ENCODE peak calls at places on chromosomes 12 and 14, in four cellular contexts. D, N, Y and H are unnamed samples.

GRCh38 chr12:30913323-30913722 is 13.2 kb upstream of the TSPAN11 start:
- DNase-seq in D (no peak), N (no peak), Y (peak; percentile 12), H (no peak)

GRCh38 chr12:28937196-28937595 is 211.9 kb upstream of the FAR2 start:
- DNase-seq in D (no peak), N (no peak), Y (no peak), H (no peak)

GRCh38 chr12:131864469-131864868 is 30.0 kb upstream of the ULK1 start:
- DNase-seq in D (no peak), N (no peak), Y (no peak), H (no peak)

GRCh38 chr14:89304972-89305703 is 111.9 kb downstream of the FOXN3 start:
- DNase-seq in D (no peak), N (peak; percentile 73), Y (peak; percentile 65), H (no peak)

GRCh38 chr12:116309343-116309742 is 31.9 kb upstream of the MED13L start:
- DNase-seq in D (no peak), N (no peak), Y (no peak), H (no peak)

GRCh38 chr12:94308612-94309011 is 151.1 kb downstream of the CEP83 start:
- DNase-seq in D (no peak), N (no peak), Y (no peak), H (no peak)

GRCh38 chr14:69092840-69093422 is 60.0 kb downstream of the DCAF5 start:
- DNase-seq in D (no peak), N (no peak), Y (no peak), H (no peak)

GRCh38 chr12:109739747-109740693 is 26.4 kb downstream of the FAM222A start:
- DNase-seq in D (no peak), N (peak; percentile 29), Y (no peak), H (peak; percentile 74)

GRCh38 chr12:69204191-69204590 is 35.2 kb upstream of the CPSF6 start:
- DNase-seq in D (no peak), N (no peak), Y (no peak), H (no peak)

GRCh38 chr14:104137297-104138097 is 890 bp upstream of the KIF26A start:
- DNase-seq in D (peak; percentile 84), N (no peak), Y (no peak), H (peak; percentile 91)

GRCh38 chr12:57461326-57461903 is 1.8 kb downstream of the GLI1 start:
- DNase-seq in D (peak; percentile 65), N (peak; percentile 91), Y (no peak), H (peak; percentile 88)

GRCh38 chr14:54000341-54000811 is 43.8 kb upstream of the BMP4 start:
- DNase-seq in D (no peak), N (no peak), Y (no peak), H (no peak)

GRCh38 chr12:68264864-68265256 is 11.5 kb upstream of the IL22 start:
- DNase-seq in D (no peak), N (no peak), Y (no peak), H (no peak)

GRCh38 chr14:105301103-105301914 is 508 bp upstream of the BRF1 start:
- DNase-seq in D (peak; percentile 96), N (peak; percentile 99), Y (peak; percentile 78), H (peak; percentile 100)

GRCh38 chr12:80016684-80017083 is 81.8 kb upstream of the PPP1R12A start:
- DNase-seq in D (no peak), N (no peak), Y (no peak), H (no peak)

GRCh38 chr14:89308232-89308959 is 108.6 kb downstream of the FOXN3 start:
- DNase-seq in D (no peak), N (no peak), Y (no peak), H (no peak)

GRCh38 chr14:69005432-69006148 is 26.5 kb upstream of the ACTN1 start:
- DNase-seq in D (peak; percentile 29), N (peak; percentile 89), Y (no peak), H (no peak)

GRCh38 chr14:79246200-79246599 is 965.1 kb downstream of the DIO2 start:
- DNase-seq in D (no peak), N (no peak), Y (no peak), H (no peak)

GRCh38 chr14:73725116-73726024 is 11.2 kb upstream of the PNMA1 start:
- DNase-seq in D (no peak), N (peak; percentile 71), Y (no peak), H (no peak)

GRCh38 chr14:52917732-52918131 is 33.1 kb downstream of the FERMT2 start:
- DNase-seq in D (no peak), N (no peak), Y (no peak), H (no peak)

GRCh38 chr12:19759229-19759628 is 319.9 kb downstream of the AEBP2 start:
- DNase-seq in D (no peak), N (no peak), Y (no peak), H (no peak)

GRCh38 chr12:106386836-106387555 is 29.4 kb downstream of the POLR3B start:
- DNase-seq in D (no peak), N (no peak), Y (no peak), H (no peak)

GRCh38 chr12:114681149-114681849 is 2.7 kb downstream of the TBX3 start:
- DNase-seq in D (no peak), N (no peak), Y (no peak), H (no peak)

GRCh38 chr12:102883204-102883799 is 33.7 kb downstream of the PAH start:
- DNase-seq in D (peak; percentile 50), N (no peak), Y (no peak), H (no peak)

GRCh38 chr14:33573296-33573695 is 377.6 kb downstream of the EGLN3 start:
- DNase-seq in D (no peak), N (no peak), Y (no peak), H (no peak)

GRCh38 chr14:42200951-42201350 is 594.3 kb downstream of the LRFN5 start:
- DNase-seq in D (no peak), N (no peak), Y (no peak), H (no peak)
- H3K27ac ChIP-seq in D (no peak overlapping the region), N (no peak overlapping the region), Y (no peak overlapping the region), H (no peak overlapping the region)

DNA sequence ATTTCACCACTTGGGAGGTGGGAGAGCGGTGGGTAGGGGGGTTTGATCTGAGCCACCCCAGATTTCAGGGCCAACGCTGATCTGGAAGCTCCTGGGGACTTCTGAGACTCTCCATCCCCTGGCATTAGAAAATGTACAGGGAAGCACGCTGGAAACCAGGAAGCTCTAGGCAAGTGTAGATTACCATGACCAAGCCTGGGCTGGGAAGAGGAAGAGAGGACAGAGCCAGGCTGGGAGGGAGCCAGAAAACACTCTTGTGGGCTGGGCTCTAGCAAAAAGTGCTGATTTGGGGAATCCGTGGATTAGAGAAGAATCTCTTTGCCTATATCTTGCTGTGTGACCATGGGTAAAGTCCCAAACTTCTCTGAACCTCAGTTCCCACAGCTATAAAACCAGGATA is 236.7 kb downstream of the BCL11B start:
- DNase-seq in D (no peak), N (peak; percentile 74), Y (no peak), H (no peak)
- H3K27ac ChIP-seq in D (no peak overlapping the region), N (peak overlapping the region; percentile 75), Y (no peak overlapping the region), H (peak overlapping the region; percentile 78)

GRCh38 chr14:26863736-26864135 is 265.9 kb upstream of the NOVA1 start:
- DNase-seq in D (no peak), N (no peak), Y (no peak), H (no peak)
- H3K27ac ChIP-seq in D (no peak overlapping the region), N (no peak overlapping the region), Y (no peak overlapping the region), H (no peak overlapping the region)

GRCh38 chr12:51951843-51952722 is 584 bp downstream of the ACVR1B start:
- DNase-seq in D (no peak), N (peak; percentile 71), Y (no peak), H (peak; percentile 81)

GRCh38 chr12:51953925-51954324 is 2.4 kb downstream of the ACVR1B start:
- DNase-seq in D (no peak), N (no peak), Y (no peak), H (no peak)

GRCh38 chr12:51953011-51953568 is 1.6 kb downstream of the ACVR1B start:
- DNase-seq in D (no peak), N (no peak), Y (no peak), H (no peak)

GRCh38 chr12:51955702-51956101 is 4.2 kb downstream of the ACVR1B start:
- DNase-seq in D (no peak), N (no peak), Y (no peak), H (no peak)

DNA sequence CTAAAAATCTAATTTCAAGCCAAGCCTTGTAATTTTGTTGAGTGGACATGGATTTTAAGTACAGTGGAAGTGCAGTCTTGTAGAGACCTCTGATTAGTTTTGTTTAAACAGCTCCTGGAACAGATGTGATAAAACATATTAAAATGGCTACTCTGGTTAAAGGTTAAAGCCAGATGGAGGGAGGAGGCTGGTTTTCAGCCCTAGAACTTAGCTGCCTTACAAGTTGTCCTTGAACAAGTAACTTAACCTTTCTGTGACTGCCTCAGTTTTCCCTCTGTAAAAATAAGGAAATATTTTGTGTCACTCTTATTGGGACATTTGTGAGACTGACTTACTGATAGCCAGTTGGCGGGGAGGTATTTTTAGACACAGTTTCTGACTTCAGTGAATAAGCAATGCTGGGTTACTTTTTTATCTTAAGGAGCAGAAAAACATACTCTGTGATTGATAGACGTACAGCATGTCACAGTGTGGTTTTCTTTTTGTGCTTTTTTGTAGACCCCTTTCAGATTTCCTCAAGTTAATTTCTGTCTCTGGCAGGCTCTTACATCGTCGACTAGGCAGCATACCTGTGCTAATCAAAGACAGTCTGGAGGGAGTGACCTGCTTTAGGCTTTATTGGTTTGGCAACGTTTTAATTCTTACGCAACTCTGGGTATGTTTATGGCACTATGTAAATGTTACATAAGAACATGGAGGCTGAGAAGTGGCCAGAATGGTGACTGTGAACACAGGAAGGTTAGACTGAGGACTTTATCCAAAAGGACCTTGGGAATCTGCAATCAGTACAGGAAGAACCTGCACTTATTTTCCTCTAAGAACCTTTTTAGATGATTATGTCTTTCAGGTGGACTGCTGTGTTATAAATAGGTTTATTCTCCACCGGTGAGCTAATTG is 3.2 kb downstream of the ACVR1B start:
- DNase-seq in D (no peak), N (no peak), Y (no peak), H (no peak)
- H3K27ac ChIP-seq in D (no peak overlapping the region), N (peak overlapping the region; percentile 94), Y (no peak overlapping the region), H (peak overlapping the region; percentile 87)

DNA sequence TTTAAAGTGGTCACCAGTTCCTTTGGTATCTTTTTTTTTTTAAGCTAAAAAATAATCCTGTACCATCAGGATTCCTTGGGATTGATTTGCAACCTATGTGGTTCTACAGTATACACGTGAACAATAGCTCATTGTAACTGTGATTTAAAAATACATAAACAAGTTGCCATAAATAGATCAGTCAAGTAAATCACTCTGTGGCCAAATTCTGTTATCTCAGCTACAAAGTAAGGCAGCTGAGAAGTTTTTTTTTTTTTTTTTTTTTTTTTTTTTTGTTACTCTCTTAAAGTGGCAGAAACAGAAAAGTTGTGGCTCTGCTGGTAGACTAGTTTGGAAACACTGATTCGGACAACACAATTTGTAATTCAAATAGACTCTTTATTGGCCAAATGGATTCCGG is 104.5 kb downstream of the PRICKLE1 start:
- DNase-seq in D (no peak), N (no peak), Y (no peak), H (no peak)
- H3K27ac ChIP-seq in D (no peak overlapping the region), N (peak overlapping the region; percentile 89), Y (no peak overlapping the region), H (peak overlapping the region; percentile 46)

GRCh38 chr14:100747021-100747586 is 20.4 kb downstream of the DLK1 start:
- DNase-seq in D (no peak), N (peak; percentile 58), Y (no peak), H (peak; percentile 47)
- H3K27ac ChIP-seq in D (no peak overlapping the region), N (no peak overlapping the region), Y (no peak overlapping the region), H (no peak overlapping the region)

GRCh38 chr12:6772729-6773661 is 675 bp downstream of the LAG3 start:
- DNase-seq in D (no peak), N (no peak), Y (no peak), H (no peak)
- H3K27ac ChIP-seq in D (no peak overlapping the region), N (peak overlapping the region; percentile 93), Y (peak overlapping the region; percentile 38), H (no peak overlapping the region)

GRCh38 chr14:30559638-30560071 is 697 bp downstream of the G2E3 start:
- DNase-seq in D (peak; percentile 39), N (no peak), Y (no peak), H (no peak)
- H3K27ac ChIP-seq in D (peak overlapping the region; percentile 85), N (peak overlapping the region; percentile 88), Y (peak overlapping the region; percentile 84), H (no peak overlapping the region)

GRCh38 chr12:11650697-11651281 is 1.3 kb downstream of the ETV6 start:
- DNase-seq in D (peak; percentile 18), N (no peak), Y (peak; percentile 40), H (no peak)
- H3K27ac ChIP-seq in D (no peak overlapping the region), N (peak overlapping the region; percentile 98), Y (peak overlapping the region; percentile 99), H (peak overlapping the region; percentile 96)